ENCODE peak calls at places on chromosomes 13 and 19, in four cellular contexts. S is SK-N-DZ, D is cardiac fibroblast, Z is iris pigment epithelial cell. T is an unnamed sample.

GRCh38 chr19:33879818-33880575 is 83.3 kb downstream of the KCTD15 start:
- DNase-seq in S (no peak), D (no peak), Z (no peak), T (no peak)

GRCh38 chr13:76965759-76966421 is 17.6 kb downstream of the ACOD1 start:
- DNase-seq in S (no peak), D (peak), Z (peak), T (peak)

GRCh38 chr19:3687774-3688706 is 12.2 kb downstream of the PIP5K1C start:
- DNase-seq in S (no peak), D (no peak), Z (no peak), T (no peak)

GRCh38 chr19:55099557-55100506 is 17.6 kb downstream of the PPP1R12C start:
- DNase-seq in S (no peak), D (no peak), Z (no peak), T (no peak)

GRCh38 chr19:41646589-41647204 is 19.8 kb upstream of the CEACAM4 start:
- DNase-seq in S (no peak), D (peak), Z (peak), T (no peak)

GRCh38 chr13:106533101-106533939 is 2.1 kb downstream of the EFNB2 start:
- DNase-seq in S (peak), D (peak), Z (peak), T (peak)

GRCh38 chr13:29369060-29369743 is 226.3 kb downstream of the SLC7A1 start:
- DNase-seq in S (peak), D (peak), Z (peak), T (peak)

GRCh38 chr19:16328824-16329482 is 4.3 kb downstream of the KLF2 start:
- DNase-seq in S (no peak), D (peak), Z (no peak), T (no peak)

GRCh38 chr19:49497047-49497789 is 984 bp downstream of the RPS11 start:
- DNase-seq in S (no peak), D (peak), Z (peak), T (peak)

GRCh38 chr13:110127986-110128511 is 178.9 kb downstream of the COL4A1 start:
- DNase-seq in S (no peak), D (no peak), Z (peak), T (peak)

GRCh38 chr19:18899624-18900560 is 3.9 kb upstream of the CERS1 start:
- DNase-seq in S (no peak), D (no peak), Z (no peak), T (no peak)

GRCh38 chr13:38399540-38399939 is 49.9 kb downstream of the UFM1 start:
- DNase-seq in S (no peak), D (no peak), Z (peak), T (no peak)

GRCh38 chr19:13023666-13024065 is 28.4 kb downstream of the NFIX start:
- DNase-seq in S (no peak), D (peak), Z (no peak), T (no peak)

GRCh38 chr13:48478401-48478800 is 54.5 kb downstream of the RCBTB2 start:
- DNase-seq in S (no peak), D (no peak), Z (no peak), T (peak)

GRCh38 chr19:40555978-40556689 is 20.5 kb upstream of the SHKBP1 start:
- DNase-seq in S (no peak), D (no peak), Z (no peak), T (no peak)

GRCh38 chr13:22111961-22112360 is 441.1 kb downstream of the FGF9 start:
- DNase-seq in S (no peak), D (no peak), Z (no peak), T (no peak)

GRCh38 chr19:16591803-16592556 is 19.8 kb upstream of the SLC35E1 start:
- DNase-seq in S (no peak), D (no peak), Z (no peak), T (no peak)

GRCh38 chr13:78372581-78372980 is 230.8 kb downstream of the POU4F1 start:
- DNase-seq in S (no peak), D (no peak), Z (no peak), T (no peak)

GRCh38 chr19:46906221-46906620 is 45.4 kb downstream of the ARHGAP35 start:
- DNase-seq in S (no peak), D (no peak), Z (no peak), T (no peak)

GRCh38 chr19:10975374-10976036 is 14.7 kb downstream of the SMARCA4 start:
- DNase-seq in S (no peak), D (peak), Z (peak), T (peak)

GRCh38 chr13:27309401-27309958 is 38.9 kb downstream of the RASL11A start:
- DNase-seq in S (no peak), D (no peak), Z (no peak), T (no peak)

GRCh38 chr19:53908106-53908932 is 759 bp upstream of the CACNG7 start:
- DNase-seq in S (peak), D (peak), Z (peak), T (peak)

GRCh38 chr13:79386125-79386822 is 19.8 kb downstream of the RBM26 start:
- DNase-seq in S (no peak), D (no peak), Z (no peak), T (no peak)

GRCh38 chr19:24059572-24060295 is 27.3 kb upstream of the ZNF254 start:
- DNase-seq in S (no peak), D (no peak), Z (no peak), T (no peak)

GRCh38 chr13:46334008-46334407 is 53.0 kb downstream of the RUBCNL start:
- DNase-seq in S (no peak), D (no peak), Z (no peak), T (no peak)

GRCh38 chr13:73900591-73900990 is 233.6 kb downstream of the KLF12 start:
- DNase-seq in S (no peak), D (peak), Z (no peak), T (no peak)

GRCh38 chr13:114027046-114027760 is 53.3 kb upstream of the C13orf46 start:
- DNase-seq in S (no peak), D (no peak), Z (no peak), T (peak)

GRCh38 chr13:91601273-91601672 is 202.9 kb downstream of the GPC5 start:
- DNase-seq in S (no peak), D (no peak), Z (no peak), T (no peak)